ENCODE peak calls at places on chromosomes 3 and 15, in seven cellular contexts. R is spleen, B is HL-60, Z is K562, M is HepG2, O is SK-N-SH, T is stomach. Y is an unnamed sample.

GRCh38 chr3:55780913-55781312 is 293.8 kb upstream of the WNT5A start:
- DNase-seq in R (no peak), B (no peak), Z (no peak), M (no peak), O (no peak), T (no peak), Y (no peak)

GRCh38 chr15:78056714-78057269 is 20.7 kb downstream of the TBC1D2B start:
- DNase-seq in R (no peak), B (no peak), Z (no peak), M (no peak), O (no peak), T (peak; percentile 43), Y (no peak)

GRCh38 chr3:71000483-71000882 is 583.0 kb downstream of the FOXP1 start:
- DNase-seq in R (no peak), B (no peak), Z (no peak), M (no peak), O (no peak), T (no peak), Y (no peak)

GRCh38 chr3:175338775-175339535 is 479.8 kb downstream of the NAALADL2 start:
- DNase-seq in R (no peak), B (no peak), Z (no peak), M (no peak), O (no peak), T (peak; percentile 26), Y (peak; percentile 41)

GRCh38 chr3:192571197-192571791 is 156.0 kb downstream of the FGF12 start:
- DNase-seq in R (no peak), B (no peak), Z (peak; percentile 1), M (no peak), O (peak; percentile 15), T (peak; percentile 54), Y (no peak)

GRCh38 chr15:92521624-92522008 is 127.9 kb downstream of the ST8SIA2 start:
- DNase-seq in R (no peak), B (peak; percentile 22), Z (peak; percentile 58), M (peak; percentile 51), O (peak; percentile 64), T (peak; percentile 85), Y (peak; percentile 88)

GRCh38 chr15:89576417-89576773 is 1.1 kb downstream of the TICRR start:
- DNase-seq in R (no peak), B (no peak), Z (no peak), M (no peak), O (no peak), T (no peak), Y (no peak)

GRCh38 chr15:29669823-29670222 is 152.4 kb downstream of the TJP1 start:
- DNase-seq in R (no peak), B (no peak), Z (no peak), M (no peak), O (no peak), T (no peak), Y (no peak)

GRCh38 chr15:63595066-63595465 is 2.1 kb upstream of the FBXL22 start:
- DNase-seq in R (no peak), B (no peak), Z (no peak), M (no peak), O (no peak), T (no peak), Y (peak; percentile 29)

GRCh38 chr3:186571644-186572013 is 1.1 kb downstream of the DNAJB11 start:
- DNase-seq in R (no peak), B (no peak), Z (no peak), M (no peak), O (no peak), T (no peak), Y (no peak)

GRCh38 chr15:101669744-101670143 is 17.6 kb upstream of the TM2D3 start:
- DNase-seq in R (no peak), B (no peak), Z (no peak), M (no peak), O (no peak), T (no peak), Y (no peak)

GRCh38 chr15:92879949-92880725 is 20.0 kb upstream of the CHD2 start:
- DNase-seq in R (no peak), B (no peak), Z (no peak), M (no peak), O (no peak), T (no peak), Y (no peak)

GRCh38 chr3:25448750-25449684 is 21.0 kb downstream of the RARB start:
- DNase-seq in R (peak; percentile 74), B (no peak), Z (peak; percentile 28), M (peak; percentile 20), O (peak; percentile 64), T (peak; percentile 86), Y (no peak)

GRCh38 chr3:181713300-181713647 is 1.5 kb downstream of the SOX2 start:
- DNase-seq in R (no peak), B (no peak), Z (no peak), M (no peak), O (no peak), T (no peak), Y (no peak)

GRCh38 chr3:45313743-45314403 is 74.5 kb upstream of the LARS2 start:
- DNase-seq in R (no peak), B (no peak), Z (no peak), M (no peak), O (no peak), T (no peak), Y (no peak)

GRCh38 chr3:190094201-190094718 is 26.4 kb downstream of the P3H2 start:
- DNase-seq in R (no peak), B (no peak), Z (no peak), M (no peak), O (no peak), T (no peak), Y (no peak)

GRCh38 chr15:91279481-91279880 is 179.4 kb downstream of the SV2B start:
- DNase-seq in R (no peak), B (no peak), Z (no peak), M (no peak), O (no peak), T (no peak), Y (no peak)
- TF ChIP-seq POLR2AphosphoS5 in R (no peak), B (no peak), Z (no peak), M (no peak), O (no peak), T (no peak), Y (no peak)

DNA sequence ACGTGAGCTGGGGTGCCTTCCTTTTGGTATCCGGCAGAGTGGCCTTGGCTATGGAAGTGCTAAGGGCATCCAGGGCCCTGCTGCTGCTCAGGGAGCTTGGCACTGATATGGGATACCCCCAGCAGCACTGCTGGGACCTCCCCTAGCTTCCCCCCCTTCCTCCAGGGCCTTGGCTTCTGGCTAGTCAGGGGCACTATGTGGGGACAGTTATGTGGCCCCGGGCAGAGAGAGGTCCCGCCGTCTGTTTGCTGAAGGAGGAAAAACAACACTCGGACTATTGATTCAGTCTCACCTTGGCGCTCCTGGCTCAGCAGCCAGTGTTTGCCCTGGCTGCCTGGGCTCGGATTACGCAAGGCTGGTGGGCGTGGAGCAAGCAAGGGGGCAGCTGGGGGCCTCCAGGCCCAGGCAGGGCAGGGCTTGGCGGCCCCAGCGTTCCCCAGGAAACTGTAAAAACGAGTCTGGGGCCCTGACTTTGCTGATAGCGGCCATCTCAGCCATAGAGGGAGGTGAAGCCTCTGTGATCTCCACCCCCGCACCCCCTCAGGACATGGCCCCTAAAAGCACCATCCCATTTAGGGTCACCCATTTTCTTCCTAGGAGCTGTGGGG is 5.7 kb downstream of the FURIN start:
- DNase-seq in R (peak; percentile 79), B (no peak), Z (peak; percentile 80), M (peak; percentile 97), O (no peak), T (peak; percentile 76), Y (peak; percentile 57)
- TF ChIP-seq POLR2AphosphoS5 in R (peak; percentile 20), B (no peak), Z (peak; percentile 35), M (no peak), O (no peak), T (no peak), Y (no peak)

GRCh38 chr3:23994247-23994574 is 49.1 kb downstream of the NR1D2 start:
- DNase-seq in R (no peak), B (no peak), Z (no peak), M (no peak), O (no peak), T (no peak), Y (no peak)

GRCh38 chr3:23992051-23992628 is 47.1 kb downstream of the NR1D2 start:
- DNase-seq in R (no peak), B (no peak), Z (no peak), M (no peak), O (peak; percentile 55), T (no peak), Y (peak; percentile 41)

GRCh38 chr3:23993556-23994246 is 48.6 kb downstream of the NR1D2 start:
- DNase-seq in R (no peak), B (no peak), Z (no peak), M (no peak), O (peak; percentile 40), T (no peak), Y (no peak)

GRCh38 chr3:23987376-23987775 is 42.3 kb downstream of the NR1D2 start:
- DNase-seq in R (no peak), B (peak; percentile 45), Z (no peak), M (no peak), O (no peak), T (no peak), Y (no peak)

DNA sequence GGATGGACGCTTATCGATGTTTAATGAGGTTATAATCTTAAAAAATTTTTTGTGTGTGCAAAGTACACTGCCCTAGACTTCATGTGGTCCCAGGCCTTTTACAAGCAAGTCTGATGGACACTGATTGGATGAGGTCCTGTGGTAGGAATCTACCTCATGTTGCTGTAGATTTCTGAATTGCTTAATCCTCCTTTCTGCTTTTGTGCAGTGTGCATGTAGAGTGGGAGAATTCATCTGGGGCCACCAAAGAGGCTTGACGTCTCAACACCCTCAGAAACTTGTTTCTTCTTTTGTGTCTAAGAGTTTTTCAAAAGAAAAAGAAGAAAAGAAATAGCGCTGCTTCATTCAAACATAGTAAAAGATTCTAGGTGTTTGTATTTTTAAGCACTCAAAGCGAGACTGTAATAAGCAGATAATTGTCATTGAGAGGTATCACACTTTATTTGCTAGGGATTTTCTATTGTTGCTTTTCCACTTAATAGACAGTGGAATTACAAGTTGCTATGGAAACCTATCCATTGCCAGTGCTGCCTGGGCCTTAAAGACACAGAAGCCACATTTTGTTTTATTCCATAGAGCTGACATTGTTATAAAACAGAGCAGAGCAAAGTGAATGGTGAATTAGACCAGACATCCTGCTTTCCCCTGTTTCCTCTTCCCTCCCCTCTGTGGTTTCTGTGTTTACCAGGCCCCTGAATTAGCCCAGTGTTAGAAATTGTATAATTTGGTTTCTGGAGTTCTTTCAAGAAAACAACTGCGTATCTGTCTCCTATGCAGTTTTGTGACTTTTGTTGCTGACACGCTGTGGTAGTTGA is 46.4 kb downstream of the NR1D2 start:
- DNase-seq in R (no peak), B (no peak), Z (no peak), M (no peak), O (peak; percentile 69), T (no peak), Y (no peak)
- TF ChIP-seq POLR2AphosphoS5 in R (no peak), B (no peak), Z (no peak), M (no peak), O (peak; percentile 67), T (no peak), Y (no peak)

GRCh38 chr3:151421956-151422355 is 37.4 kb upstream of the P2RY12 start:
- DNase-seq in R (no peak), B (no peak), Z (peak; percentile 11), M (no peak), O (no peak), T (no peak), Y (peak; percentile 24)

GRCh38 chr3:151415289-151415688 is 30.7 kb upstream of the P2RY12 start:
- DNase-seq in R (no peak), B (no peak), Z (no peak), M (no peak), O (no peak), T (no peak), Y (no peak)

GRCh38 chr3:151425640-151426336 is 35.1 kb downstream of the IGSF10 start:
- DNase-seq in R (no peak), B (no peak), Z (peak; percentile 21), M (no peak), O (no peak), T (no peak), Y (peak; percentile 45)

GRCh38 chr3:151423091-151423490 is 37.8 kb downstream of the IGSF10 start:
- DNase-seq in R (no peak), B (no peak), Z (no peak), M (no peak), O (no peak), T (no peak), Y (no peak)

GRCh38 chr3:151419806-151420205 is 35.3 kb upstream of the P2RY12 start:
- DNase-seq in R (no peak), B (no peak), Z (no peak), M (no peak), O (no peak), T (no peak), Y (no peak)
- TF ChIP-seq POLR2AphosphoS5 in R (no peak), B (no peak), Z (no peak), M (no peak), O (no peak), T (no peak), Y (no peak)

Y was measured in GM23338.